ENCODE peak calls at places on chromosomes 2 and 18, in seven cellular contexts. V is AG08396, T is T-helper 1 cell, B is activated gamma-delta T cell treated with Interleukin-2 at 50 U/mL for 16 hours, W is GM10248, C is amygdala, K is NCI-H187 treated with DMSO at 0.1 percent for 48 hours. A is an unnamed sample.

GRCh38 chr2:18795881-18796280 is 206.5 kb upstream of the NT5C1B start:
- DNase-seq in V (no peak), T (no peak), B (no peak), W (no peak), C (no peak), K (no peak), A (no peak)

GRCh38 chr2:141001750-141002149 is 1129.1 kb downstream of the LRP1B start:
- DNase-seq in V (no peak), T (no peak), B (no peak), W (no peak), C (no peak), K (no peak), A (no peak)

GRCh38 chr2:236054661-236055060 is 113.5 kb downstream of the GBX2 start:
- DNase-seq in V (no peak), T (no peak), B (no peak), W (no peak), C (no peak), K (no peak), A (no peak)

GRCh38 chr2:15346624-15347023 is 214.5 kb downstream of the NBAS start:
- DNase-seq in V (no peak), T (no peak), B (no peak), W (no peak), C (no peak), K (no peak), A (no peak)

GRCh38 chr2:157593411-157593810 is 35.3 kb downstream of the ACVR1C start:
- DNase-seq in V (no peak), T (no peak), B (no peak), W (no peak), C (no peak), K (no peak), A (no peak)

GRCh38 chr18:1779587-1779986 is 791.7 kb downstream of the METTL4 start:
- DNase-seq in V (no peak), T (no peak), B (no peak), W (no peak), C (no peak), K (no peak), A (no peak)

GRCh38 chr18:60568211-60568610 is 195.6 kb upstream of the MC4R start:
- DNase-seq in V (no peak), T (no peak), B (no peak), W (no peak), C (no peak), K (no peak), A (no peak)

GRCh38 chr2:27194538-27195354 is 17.1 kb upstream of the ATRAID start:
- DNase-seq in V (no peak), T (no peak), B (no peak), W (no peak), C (no peak), K (no peak), A (no peak)

GRCh38 chr2:148888003-148888501 is 13.0 kb downstream of the KIF5C start:
- DNase-seq in V (no peak), T (no peak), B (no peak), W (no peak), C (no peak), K (no peak), A (no peak)

GRCh38 chr2:193965263-193965662 is 1691.8 kb upstream of the SLC39A10 start:
- DNase-seq in V (no peak), T (no peak), B (no peak), W (no peak), C (no peak), K (no peak), A (no peak)

GRCh38 chr18:9025104-9025838 is 77.2 kb upstream of the NDUFV2 start:
- DNase-seq in V (peak), T (no peak), B (no peak), W (no peak), C (no peak), K (peak), A (no peak)

GRCh38 chr2:174485763-174486613 is 841 bp downstream of the GPR155 start:
- DNase-seq in V (peak), T (peak), B (no peak), W (peak), C (no peak), K (no peak), A (peak)

GRCh38 chr2:38982497-38982896 is 92.8 kb downstream of the ARHGEF33 start:
- DNase-seq in V (no peak), T (no peak), B (no peak), W (no peak), C (no peak), K (no peak), A (no peak)

GRCh38 chr2:202036601-202037037 is 3.0 kb downstream of the FZD7 start:
- DNase-seq in V (no peak), T (no peak), B (no peak), W (no peak), C (no peak), K (no peak), A (no peak)

GRCh38 chr18:51711298-51711889 is 513.9 kb upstream of the MEX3C start:
- DNase-seq in V (no peak), T (no peak), B (no peak), W (peak), C (no peak), K (no peak), A (no peak)

GRCh38 chr2:28172114-28172898 is 220.4 kb upstream of the FOSL2 start:
- DNase-seq in V (no peak), T (no peak), B (no peak), W (no peak), C (no peak), K (no peak), A (no peak)

A was measured in CD4-positive, alpha-beta memory T cell.